ENCODE peak calls at places on chromosomes 4 and X, in four cellular contexts. P, N, F and M are unnamed samples.

GRCh38 chrX:68428431-68428830 is 4.9 kb downstream of the OPHN1 start:
- DNase-seq in P (peak), N (no peak), F (no peak), M (no peak)

GRCh38 chrX:41045960-41046567 is 39.2 kb upstream of the USP9X start:
- DNase-seq in P (peak), N (no peak), F (no peak), M (no peak)

GRCh38 chr4:101730291-101731117 is 60.0 kb upstream of the BANK1 start:
- DNase-seq in P (peak), N (peak), F (peak), M (peak)

GRCh38 chr4:121256887-121257426 is 92.8 kb upstream of the TNIP3 start:
- DNase-seq in P (no peak), N (no peak), F (no peak), M (no peak)

GRCh38 chr4:156961241-156962068 is 10.1 kb downstream of the PDGFC start:
- DNase-seq in P (no peak), N (no peak), F (no peak), M (no peak)

GRCh38 chr4:153322791-153323190 is 21.7 kb upstream of the MND1 start:
- DNase-seq in P (peak), N (no peak), F (no peak), M (no peak)

GRCh38 chr4:174209296-174209695 is 74.2 kb downstream of the FBXO8 start:
- DNase-seq in P (peak), N (no peak), F (no peak), M (no peak)

GRCh38 chrX:21487832-21488231 is 113.6 kb downstream of the CNKSR2 start:
- DNase-seq in P (no peak), N (no peak), F (no peak), M (no peak)

GRCh38 chr4:15848191-15848842 is 70.2 kb downstream of the CD38 start:
- DNase-seq in P (no peak), N (no peak), F (no peak), M (no peak)

GRCh38 chrX:40646489-40647306 is 663 bp downstream of the CXorf38 start:
- DNase-seq in P (peak), N (peak), F (peak), M (peak)

GRCh38 chr4:94595880-94596483 is 144.2 kb downstream of the PDLIM5 start:
- DNase-seq in P (peak), N (no peak), F (no peak), M (no peak)

GRCh38 chr4:127505203-127505602 is 127.6 kb upstream of the INTU start:
- DNase-seq in P (peak), N (no peak), F (no peak), M (no peak)

GRCh38 chr4:87093443-87094123 is 126.8 kb downstream of the KLHL8 start:
- DNase-seq in P (peak), N (peak), F (no peak), M (peak)

GRCh38 chr4:127856485-127857447 is 23.9 kb upstream of the PLK4 start:
- DNase-seq in P (peak), N (no peak), F (no peak), M (no peak)

GRCh38 chrX:76148753-76149152 is 24.1 kb upstream of the PBDC1 start:
- DNase-seq in P (peak), N (peak), F (no peak), M (peak)

GRCh38 chrX:31449975-31450374 is 378.1 kb upstream of the FTHL17 start:
- DNase-seq in P (peak), N (no peak), F (no peak), M (no peak)

GRCh38 chr4:32031026-32031425 is 1310.9 kb downstream of the PCDH7 start:
- DNase-seq in P (no peak), N (no peak), F (no peak), M (no peak)

GRCh38 chrX:124736553-124737240 is 390.3 kb downstream of the SH2D1A start:
- DNase-seq in P (no peak), N (peak), F (no peak), M (no peak)

GRCh38 chrX:129652565-129653169 is 2.1 kb downstream of the APLN start:
- DNase-seq in P (no peak), N (no peak), F (no peak), M (no peak)

GRCh38 chr4:4855293-4856070 is 4.0 kb upstream of the MSX1 start:
- DNase-seq in P (no peak), N (no peak), F (no peak), M (no peak)

GRCh38 chr4:169744601-169745000 is 13.1 kb downstream of the HPF1 start:
- DNase-seq in P (no peak), N (no peak), F (no peak), M (no peak)

GRCh38 chr4:127631420-127631819 is 1.3 kb upstream of the INTU start:
- DNase-seq in P (no peak), N (no peak), F (no peak), M (no peak)

GRCh38 chrX:120514236-120514635 is 45.1 kb upstream of the LAMP2 start:
- DNase-seq in P (peak), N (no peak), F (no peak), M (no peak)

GRCh38 chrX:130631011-130631410 is 229.2 kb downstream of the RBMX2 start:
- DNase-seq in P (no peak), N (no peak), F (no peak), M (no peak)

GRCh38 chr4:40918330-40918729 is 168.6 kb downstream of the NSUN7 start:
- DNase-seq in P (peak), N (no peak), F (peak), M (peak)

GRCh38 chrX:24314019-24314635 is at the start of gene SUPT20HL2:
- DNase-seq in P (no peak), N (no peak), F (no peak), M (no peak)

GRCh38 chr4:76212851-76213414 is 691 bp downstream of the SCARB2 start:
- DNase-seq in P (peak), N (peak), F (no peak), M (no peak)

GRCh38 chrX:104929324-104929723 is 291.2 kb downstream of the TEX13A start:
- DNase-seq in P (no peak), N (no peak), F (no peak), M (no peak)

GRCh38 chr4:1384675-1385372 is 21.4 kb downstream of the NKX1-1 start:
- DNase-seq in P (no peak), N (no peak), F (peak), M (no peak)

GRCh38 chr4:85092536-85092935 is 126.0 kb upstream of the WDFY3 start:
- DNase-seq in P (no peak), N (no peak), F (no peak), M (no peak)

GRCh38 chrX:25941559-25942250 is 196.4 kb upstream of the MAGEB18 start:
- DNase-seq in P (no peak), N (no peak), F (no peak), M (no peak)

GRCh38 chr4:79651516-79651915 is 243.5 kb upstream of the GK2 start:
- DNase-seq in P (peak), N (no peak), F (no peak), M (no peak)

GRCh38 chr4:7444731-7445130 is 10.0 kb upstream of the PSAPL1 start:
- DNase-seq in P (no peak), N (no peak), F (no peak), M (no peak)

GRCh38 chrX:47662144-47662657 is 3.2 kb upstream of the UXT start:
- DNase-seq in P (peak), N (no peak), F (no peak), M (peak)